ENCODE peak calls at places on chromosome 14, in ten cellular contexts. One of them, this sample, is unnamed.

GRCh38 chr14:42994001-42994736 is 1387.5 kb downstream of the LRFN5 start:
- DNase-seq in AG10803: no peak
- DNase-seq in DMS153: no peak
- DNase-seq in T-cell: no peak
- DNase-seq in activated CD4-positive, alpha-beta T cell treated with anti-CD3 and anti-CD28 coated beads, Interleukin-2, amount 50 U/mL, for 1 hour: no peak
- DNase-seq in upper lobe of right lung: no peak
- DNase-seq in Kasumi-1: no peak
- DNase-seq in amniotic stem cell: no peak
- DNase-seq in NCI-H748 treated with DMSO at 0.1 percent for 48 hours: no peak
- DNase-seq in GM13976: no peak
- DNase-seq in this sample: peak; percentile 42

GRCh38 chr14:96844857-96845570 is 47.8 kb downstream of the VRK1 start:
- DNase-seq in Kasumi-1: no peak
- DNase-seq in NCI-H748 treated with DMSO at 0.1 percent for 48 hours: no peak
- DNase-seq in activated CD4-positive, alpha-beta T cell treated with anti-CD3 and anti-CD28 coated beads, Interleukin-2, amount 50 U/mL, for 1 hour: no peak
- DNase-seq in T-cell: no peak
- DNase-seq in upper lobe of right lung: no peak
- DNase-seq in GM13976: peak; percentile 11
- DNase-seq in AG10803: no peak
- DNase-seq in amniotic stem cell: no peak
- DNase-seq in DMS153: no peak
- DNase-seq in this sample: no peak

GRCh38 chr14:94853920-94854319 is 84.0 kb upstream of the GSC start:
- DNase-seq in upper lobe of right lung: no peak
- DNase-seq in activated CD4-positive, alpha-beta T cell treated with anti-CD3 and anti-CD28 coated beads, Interleukin-2, amount 50 U/mL, for 1 hour: no peak
- DNase-seq in amniotic stem cell: no peak
- DNase-seq in AG10803: no peak
- DNase-seq in T-cell: no peak
- DNase-seq in Kasumi-1: no peak
- DNase-seq in NCI-H748 treated with DMSO at 0.1 percent for 48 hours: no peak
- DNase-seq in DMS153: no peak
- DNase-seq in GM13976: no peak
- DNase-seq in this sample: no peak

GRCh38 chr14:71365305-71365865 is 458.1 kb downstream of the PCNX1 start:
- DNase-seq in T-cell: no peak
- DNase-seq in DMS153: no peak
- DNase-seq in amniotic stem cell: no peak
- DNase-seq in activated CD4-positive, alpha-beta T cell treated with anti-CD3 and anti-CD28 coated beads, Interleukin-2, amount 50 U/mL, for 1 hour: no peak
- DNase-seq in AG10803: peak; percentile 52
- DNase-seq in Kasumi-1: no peak
- DNase-seq in upper lobe of right lung: no peak
- DNase-seq in NCI-H748 treated with DMSO at 0.1 percent for 48 hours: no peak
- DNase-seq in GM13976: no peak
- DNase-seq in this sample: peak; percentile 45

GRCh38 chr14:32397871-32398640 is 69.0 kb downstream of the AKAP6 start:
- DNase-seq in DMS153: no peak
- DNase-seq in NCI-H748 treated with DMSO at 0.1 percent for 48 hours: no peak
- DNase-seq in Kasumi-1: no peak
- DNase-seq in activated CD4-positive, alpha-beta T cell treated with anti-CD3 and anti-CD28 coated beads, Interleukin-2, amount 50 U/mL, for 1 hour: no peak
- DNase-seq in upper lobe of right lung: no peak
- DNase-seq in AG10803: peak; percentile 79
- DNase-seq in amniotic stem cell: peak; percentile 8
- DNase-seq in GM13976: no peak
- DNase-seq in T-cell: no peak
- DNase-seq in this sample: peak; percentile 51

GRCh38 chr14:52551205-52551604 is 1.1 kb downstream of the TXNDC16 start:
- DNase-seq in Kasumi-1: no peak
- DNase-seq in activated CD4-positive, alpha-beta T cell treated with anti-CD3 and anti-CD28 coated beads, Interleukin-2, amount 50 U/mL, for 1 hour: no peak
- DNase-seq in upper lobe of right lung: no peak
- DNase-seq in DMS153: no peak
- DNase-seq in GM13976: no peak
- DNase-seq in AG10803: no peak
- DNase-seq in amniotic stem cell: no peak
- DNase-seq in T-cell: no peak
- DNase-seq in NCI-H748 treated with DMSO at 0.1 percent for 48 hours: no peak
- DNase-seq in this sample: no peak

GRCh38 chr14:47365248-47365647 is 310.2 kb downstream of the MDGA2 start:
- DNase-seq in upper lobe of right lung: no peak
- DNase-seq in Kasumi-1: no peak
- DNase-seq in T-cell: no peak
- DNase-seq in DMS153: no peak
- DNase-seq in NCI-H748 treated with DMSO at 0.1 percent for 48 hours: no peak
- DNase-seq in activated CD4-positive, alpha-beta T cell treated with anti-CD3 and anti-CD28 coated beads, Interleukin-2, amount 50 U/mL, for 1 hour: no peak
- DNase-seq in AG10803: no peak
- DNase-seq in amniotic stem cell: no peak
- DNase-seq in GM13976: no peak
- DNase-seq in this sample: no peak

GRCh38 chr14:20873370-20874177 is 17.6 kb upstream of the RNASE3 start:
- DNase-seq in AG10803: peak; percentile 64
- DNase-seq in Kasumi-1: peak; percentile 85
- DNase-seq in DMS153: no peak
- DNase-seq in amniotic stem cell: no peak
- DNase-seq in GM13976: peak; percentile 68
- DNase-seq in activated CD4-positive, alpha-beta T cell treated with anti-CD3 and anti-CD28 coated beads, Interleukin-2, amount 50 U/mL, for 1 hour: peak; percentile 69
- DNase-seq in NCI-H748 treated with DMSO at 0.1 percent for 48 hours: no peak
- DNase-seq in upper lobe of right lung: peak; percentile 94
- DNase-seq in T-cell: peak; percentile 57
- DNase-seq in this sample: peak; percentile 83

GRCh38 chr14:68666899-68667298 is 126.0 kb downstream of the ZFP36L1 start:
- DNase-seq in AG10803: no peak
- DNase-seq in DMS153: no peak
- DNase-seq in upper lobe of right lung: no peak
- DNase-seq in Kasumi-1: no peak
- DNase-seq in GM13976: no peak
- DNase-seq in activated CD4-positive, alpha-beta T cell treated with anti-CD3 and anti-CD28 coated beads, Interleukin-2, amount 50 U/mL, for 1 hour: no peak
- DNase-seq in amniotic stem cell: no peak
- DNase-seq in T-cell: no peak
- DNase-seq in NCI-H748 treated with DMSO at 0.1 percent for 48 hours: no peak
- DNase-seq in this sample: no peak

GRCh38 chr14:104113631-104114420 is 24.6 kb upstream of the KIF26A start:
- DNase-seq in amniotic stem cell: no peak
- DNase-seq in DMS153: no peak
- DNase-seq in upper lobe of right lung: peak; percentile 69
- DNase-seq in AG10803: no peak
- DNase-seq in Kasumi-1: no peak
- DNase-seq in T-cell: no peak
- DNase-seq in NCI-H748 treated with DMSO at 0.1 percent for 48 hours: no peak
- DNase-seq in GM13976: no peak
- DNase-seq in activated CD4-positive, alpha-beta T cell treated with anti-CD3 and anti-CD28 coated beads, Interleukin-2, amount 50 U/mL, for 1 hour: no peak
- DNase-seq in this sample: no peak

GRCh38 chr14:58864751-58865519 is 227.2 kb downstream of the DACT1 start:
- DNase-seq in DMS153: no peak
- DNase-seq in upper lobe of right lung: no peak
- DNase-seq in amniotic stem cell: peak; percentile 48
- DNase-seq in Kasumi-1: no peak
- DNase-seq in activated CD4-positive, alpha-beta T cell treated with anti-CD3 and anti-CD28 coated beads, Interleukin-2, amount 50 U/mL, for 1 hour: no peak
- DNase-seq in GM13976: no peak
- DNase-seq in AG10803: peak; percentile 79
- DNase-seq in T-cell: no peak
- DNase-seq in NCI-H748 treated with DMSO at 0.1 percent for 48 hours: no peak
- DNase-seq in this sample: peak; percentile 41

GRCh38 chr14:68563256-68564131 is 229.4 kb downstream of the ZFP36L1 start:
- DNase-seq in GM13976: no peak
- DNase-seq in activated CD4-positive, alpha-beta T cell treated with anti-CD3 and anti-CD28 coated beads, Interleukin-2, amount 50 U/mL, for 1 hour: no peak
- DNase-seq in upper lobe of right lung: no peak
- DNase-seq in amniotic stem cell: no peak
- DNase-seq in Kasumi-1: no peak
- DNase-seq in NCI-H748 treated with DMSO at 0.1 percent for 48 hours: no peak
- DNase-seq in DMS153: no peak
- DNase-seq in AG10803: peak; percentile 94
- DNase-seq in T-cell: no peak
- DNase-seq in this sample: peak; percentile 89

GRCh38 chr14:59632381-59632780 is 55.8 kb upstream of the CCDC175 start:
- DNase-seq in NCI-H748 treated with DMSO at 0.1 percent for 48 hours: peak; percentile 38
- DNase-seq in Kasumi-1: peak; percentile 46
- DNase-seq in amniotic stem cell: no peak
- DNase-seq in DMS153: no peak
- DNase-seq in upper lobe of right lung: no peak
- DNase-seq in T-cell: no peak
- DNase-seq in GM13976: peak; percentile 55
- DNase-seq in AG10803: no peak
- DNase-seq in activated CD4-positive, alpha-beta T cell treated with anti-CD3 and anti-CD28 coated beads, Interleukin-2, amount 50 U/mL, for 1 hour: no peak
- DNase-seq in this sample: peak; percentile 55

GRCh38 chr14:99615497-99616245 is 11.7 kb upstream of the CCDC85C start:
- DNase-seq in upper lobe of right lung: no peak
- DNase-seq in Kasumi-1: no peak
- DNase-seq in amniotic stem cell: no peak
- DNase-seq in AG10803: no peak
- DNase-seq in DMS153: no peak
- DNase-seq in NCI-H748 treated with DMSO at 0.1 percent for 48 hours: no peak
- DNase-seq in activated CD4-positive, alpha-beta T cell treated with anti-CD3 and anti-CD28 coated beads, Interleukin-2, amount 50 U/mL, for 1 hour: no peak
- DNase-seq in GM13976: no peak
- DNase-seq in T-cell: no peak
- DNase-seq in this sample: no peak

GRCh38 chr14:25007832-25008231 is 42.1 kb downstream of the STXBP6 start:
- DNase-seq in T-cell: no peak
- DNase-seq in GM13976: no peak
- DNase-seq in activated CD4-positive, alpha-beta T cell treated with anti-CD3 and anti-CD28 coated beads, Interleukin-2, amount 50 U/mL, for 1 hour: no peak
- DNase-seq in Kasumi-1: no peak
- DNase-seq in AG10803: peak; percentile 22
- DNase-seq in DMS153: no peak
- DNase-seq in amniotic stem cell: no peak
- DNase-seq in NCI-H748 treated with DMSO at 0.1 percent for 48 hours: no peak
- DNase-seq in upper lobe of right lung: no peak
- DNase-seq in this sample: no peak

GRCh38 chr14:90773196-90773486 is 43.1 kb downstream of the TTC7B start:
- DNase-seq in Kasumi-1: no peak
- DNase-seq in GM13976: no peak
- DNase-seq in upper lobe of right lung: no peak
- DNase-seq in NCI-H748 treated with DMSO at 0.1 percent for 48 hours: no peak
- DNase-seq in T-cell: no peak
- DNase-seq in activated CD4-positive, alpha-beta T cell treated with anti-CD3 and anti-CD28 coated beads, Interleukin-2, amount 50 U/mL, for 1 hour: no peak
- DNase-seq in DMS153: no peak
- DNase-seq in amniotic stem cell: no peak
- DNase-seq in AG10803: no peak
- DNase-seq in this sample: no peak